ENCODE peak calls at places on chromosomes 7 and 10, in seven cellular contexts. T is PC-3, O is mucosa of descending colon, D is left ventricle myocardium inferior, U is fibroblast of pulmonary artery, A is AG04450, B is AG04449. X is an unnamed sample.
A peak's percentile ranks its signal among the peaks of the same experiment; 100 is the strongest.

GRCh38 chr7:47624660-47625059 is 42.7 kb upstream of the TNS3 start:
- DNase-seq in T (no peak), O (no peak), D (no peak), U (no peak), A (no peak), B (no peak), X (no peak)

GRCh38 chr10:3761916-3762708 is 22.9 kb downstream of the KLF6 start:
- DNase-seq in T (peak; percentile 83), O (no peak), D (no peak), U (no peak), A (no peak), B (no peak), X (no peak)

GRCh38 chr10:1010703-1011102 is 15.0 kb downstream of the IDI2 start:
- DNase-seq in T (no peak), O (no peak), D (no peak), U (no peak), A (no peak), B (no peak), X (no peak)

GRCh38 chr7:80923211-80923612 is 4.4 kb upstream of the SEMA3C start:
- DNase-seq in T (no peak), O (no peak), D (no peak), U (no peak), A (no peak), B (no peak), X (no peak)

GRCh38 chr7:78173192-78173591 is 374.6 kb downstream of the PHTF2 start:
- DNase-seq in T (no peak), O (no peak), D (no peak), U (no peak), A (no peak), B (no peak), X (no peak)

GRCh38 chr10:132459252-132460028 is 62.4 kb downstream of the PWWP2B start:
- DNase-seq in T (no peak), O (peak; percentile 74), D (no peak), U (no peak), A (no peak), B (no peak), X (no peak)

GRCh38 chr7:50684702-50685074 is 98.0 kb downstream of the GRB10 start:
- DNase-seq in T (no peak), O (no peak), D (no peak), U (no peak), A (no peak), B (no peak), X (no peak)

GRCh38 chr10:34758447-34758996 is 56.6 kb downstream of the PARD3 start:
- DNase-seq in T (peak; percentile 100), O (peak; percentile 35), D (no peak), U (peak; percentile 69), A (peak; percentile 36), B (peak; percentile 47), X (peak; percentile 85)

GRCh38 chr7:1700536-1701333 is 30.7 kb downstream of the ELFN1 start:
- DNase-seq in T (no peak), O (no peak), D (no peak), U (no peak), A (no peak), B (no peak), X (no peak)

GRCh38 chr10:36666451-36666850 is 458.9 kb upstream of the ANKRD30A start:
- DNase-seq in T (no peak), O (no peak), D (no peak), U (no peak), A (no peak), B (no peak), X (no peak)

GRCh38 chr7:133512560-133512959 is 259.7 kb downstream of the EXOC4 start:
- DNase-seq in T (peak; percentile 94), O (no peak), D (no peak), U (peak; percentile 72), A (peak; percentile 92), B (peak; percentile 59), X (peak; percentile 94)

DNA sequence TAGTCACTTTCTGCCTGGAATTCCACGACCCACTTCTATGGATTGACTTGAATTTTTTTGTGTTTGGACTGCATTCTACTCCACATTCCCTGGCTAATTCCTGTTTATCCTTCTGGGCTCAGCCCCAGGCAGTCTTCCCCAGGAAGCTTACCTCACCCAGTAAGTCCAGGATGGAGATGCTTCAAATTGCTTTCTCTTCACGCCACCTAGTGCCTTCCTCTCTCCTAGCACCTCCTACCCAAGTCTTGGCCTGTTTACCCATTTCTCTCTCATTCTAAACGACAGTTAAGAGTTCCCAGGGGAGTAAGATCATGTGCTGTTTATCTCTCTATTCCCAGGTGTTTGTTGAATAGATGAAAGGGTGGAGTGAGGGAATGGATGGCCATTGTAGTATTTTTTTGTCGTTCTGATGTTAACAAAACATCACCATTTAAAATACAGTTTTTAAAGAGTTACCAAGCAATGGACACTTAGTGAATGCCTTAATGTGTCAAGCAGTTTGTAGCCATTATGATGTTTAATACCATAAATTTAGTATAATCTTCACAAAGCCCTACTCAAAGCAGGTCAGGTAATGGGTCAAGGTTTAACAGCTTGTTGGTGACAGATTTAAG is 45.5 kb upstream of the TARP start:
- DNase-seq in T (peak; percentile 73), O (peak; percentile 45), D (no peak), U (peak; percentile 86), A (peak; percentile 51), B (peak; percentile 53), X (peak; percentile 78)
- TF ChIP-seq CTCF in T (peak; percentile 72), O (peak; percentile 17), D (peak; percentile 63), U (peak; percentile 92), A (peak; percentile 82), B (peak; percentile 74), X (peak; percentile 84)

DNA sequence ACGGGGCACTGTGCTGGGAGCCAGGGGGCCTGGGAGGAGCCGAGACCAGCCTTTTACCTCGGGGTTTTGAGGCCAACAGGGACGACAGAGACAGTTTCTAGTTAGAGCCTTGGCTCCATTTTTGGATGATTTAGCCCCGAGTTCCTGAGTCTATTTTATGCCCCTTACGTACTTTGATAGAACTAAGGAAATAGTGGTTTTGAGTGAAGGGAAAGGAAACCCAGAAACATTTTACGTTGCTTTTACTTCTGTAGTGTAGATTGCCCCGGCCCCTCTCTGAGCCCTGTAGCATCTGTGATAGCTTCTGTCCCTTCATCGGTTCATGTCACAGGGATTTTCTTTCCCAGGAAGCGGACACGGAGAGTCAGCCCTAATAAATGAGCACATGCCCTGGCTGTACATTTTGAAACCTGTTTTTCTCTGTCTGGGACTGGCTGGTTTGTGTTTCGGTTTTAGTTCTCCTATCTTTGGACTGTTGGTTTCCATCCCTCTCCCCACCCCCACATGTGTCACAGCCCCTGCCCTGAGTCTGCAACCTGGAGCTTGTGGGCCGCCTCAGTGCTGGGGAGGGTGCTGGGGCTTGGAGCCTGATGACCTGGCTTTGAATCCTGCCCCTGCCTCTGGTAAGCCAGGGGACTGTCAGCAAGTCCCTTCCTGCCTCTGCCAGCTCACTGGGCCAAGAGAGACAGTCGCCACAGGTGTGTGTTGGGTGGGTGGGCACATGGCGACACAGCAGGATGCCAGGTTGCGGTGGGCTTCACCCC is 6.9 kb upstream of the ORAI2 start:
- DNase-seq in T (no peak), O (peak; percentile 50), D (no peak), U (no peak), A (no peak), B (no peak), X (no peak)
- H3K4me3 ChIP-seq in T (no peak overlapping the region), O (no peak overlapping the region), D (no peak overlapping the region), U (no peak overlapping the region), A (no peak overlapping the region), B (no peak overlapping the region), X (no peak overlapping the region)

DNA sequence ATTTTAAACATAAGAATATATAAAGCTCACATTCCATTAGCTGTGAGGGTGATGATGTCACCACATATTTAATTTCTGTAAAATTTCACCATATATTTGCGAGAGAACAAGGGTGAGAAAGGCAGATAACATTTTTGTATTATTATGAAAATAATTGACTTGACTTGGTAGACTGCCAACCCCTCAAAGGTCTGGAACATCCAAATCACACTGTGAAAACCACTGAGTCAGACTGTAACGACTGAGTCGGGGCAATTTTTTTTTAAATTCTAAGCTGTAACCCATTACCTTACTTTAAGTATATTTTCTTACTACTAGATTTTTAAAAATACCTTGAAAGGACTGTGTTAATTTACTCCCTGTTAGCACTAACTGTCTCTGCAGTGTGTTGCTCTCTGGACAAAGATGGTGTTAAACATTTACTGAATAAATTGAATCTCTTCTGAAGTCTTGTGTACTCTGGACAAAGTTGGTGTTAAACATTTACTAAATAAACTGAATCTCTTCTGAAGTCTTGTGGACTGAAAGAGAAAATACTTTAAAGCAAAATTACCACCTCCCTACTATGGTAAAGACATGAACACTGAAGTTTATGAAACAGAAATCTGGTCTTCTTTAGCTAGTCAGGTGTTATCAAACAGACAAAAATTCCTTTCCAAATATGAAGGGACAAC is 14.1 kb downstream of the PDZD8 start:
- DNase-seq in T (peak; percentile 23), O (no peak), D (no peak), U (peak; percentile 35), A (no peak), B (no peak), X (peak; percentile 62)
- TF ChIP-seq CTCF in T (no peak), O (no peak), D (no peak), U (no peak), A (no peak), B (no peak), X (no peak)

GRCh38 chr10:5546891-5547683 is 22.3 kb downstream of the CALML3 start:
- DNase-seq in T (peak; percentile 90), O (peak; percentile 88), D (peak; percentile 5), U (peak; percentile 20), A (no peak), B (no peak), X (peak; percentile 57)
- H3K4me3 ChIP-seq in T (peak overlapping the region; percentile 46), O (no peak overlapping the region), D (no peak overlapping the region), U (no peak overlapping the region), A (no peak overlapping the region), B (no peak overlapping the region), X (no peak overlapping the region)

X was measured in astrocyte of the spinal cord.